ENCODE peak calls at places on chromosomes 2 and 18, in five cellular contexts. V, M, X, W and R are unnamed samples. For H3K4me1, the result is how much of the 10 kb centered on the place peaks cover.

GRCh38 chr2:83894976-83895375 is 564.1 kb downstream of the SUCLG1 start:
- DNase-seq in M (no peak), X (no peak), V (no peak), W (no peak), R (no peak)

GRCh38 chr18:11119550-11119949 is 29.8 kb downstream of the PIEZO2 start:
- DNase-seq in W (no peak), M (no peak), V (no peak), X (peak), R (no peak)

GRCh38 chr2:53715568-53715967 is 52.0 kb upstream of the CHAC2 start:
- DNase-seq in M (no peak), V (peak), W (peak), X (peak), R (no peak)

GRCh38 chr2:69764286-69765058 is 22.5 kb downstream of the ANXA4 start:
- DNase-seq in W (no peak), V (no peak), X (peak), M (peak), R (no peak)

GRCh38 chr2:218780851-218781690 is 876 bp upstream of the CYP27A1 start:
- DNase-seq in X (peak), W (no peak), V (peak), M (no peak), R (peak)

GRCh38 chr18:11741505-11742145 is 52.6 kb downstream of the GNAL start:
- DNase-seq in W (peak), V (peak), X (peak), M (no peak), R (peak)

GRCh38 chr2:46200100-46200690 is 97.0 kb upstream of the EPAS1 start:
- DNase-seq in X (no peak), M (peak), W (no peak), V (no peak), R (no peak)

GRCh38 chr2:43758738-43759137 is 15.1 kb upstream of the DYNC2LI1 start:
- DNase-seq in X (peak), V (peak), M (no peak), W (no peak), R (no peak)

GRCh38 chr2:218027426-218028188 is 24.8 kb upstream of the TNS1 start:
- DNase-seq in V (no peak), X (no peak), M (no peak), W (no peak), R (peak)

GRCh38 chr2:96091141-96091710 is 25.1 kb downstream of the ADRA2B start:
- DNase-seq in M (no peak), X (no peak), V (no peak), W (no peak), R (no peak)

GRCh38 chr2:127217470-127218325 is 2.4 kb downstream of the CYP27C1 start:
- DNase-seq in V (peak), X (peak), M (no peak), W (peak), R (peak)

GRCh38 chr2:127218843-127219715 is 1.0 kb downstream of the CYP27C1 start:
- DNase-seq in M (no peak), V (no peak), X (peak), W (peak), R (peak)

GRCh38 chr2:127219716-127220090 is 396 bp downstream of the CYP27C1 start:
- DNase-seq in V (peak), W (peak), X (peak), M (no peak), R (peak)

GRCh38 chr2:127220102-127220806 is at the start of gene CYP27C1:
- DNase-seq in W (peak), X (peak), M (no peak), V (no peak), R (peak)

GRCh38 chr2:127220807-127221527 is 868 bp upstream of the CYP27C1 start:
- DNase-seq in W (peak), V (no peak), M (no peak), X (no peak), R (peak)
- H3K4me2 ChIP-seq in W (peak), V (peak), M (no peak), X (no peak), R (peak)

DNA sequence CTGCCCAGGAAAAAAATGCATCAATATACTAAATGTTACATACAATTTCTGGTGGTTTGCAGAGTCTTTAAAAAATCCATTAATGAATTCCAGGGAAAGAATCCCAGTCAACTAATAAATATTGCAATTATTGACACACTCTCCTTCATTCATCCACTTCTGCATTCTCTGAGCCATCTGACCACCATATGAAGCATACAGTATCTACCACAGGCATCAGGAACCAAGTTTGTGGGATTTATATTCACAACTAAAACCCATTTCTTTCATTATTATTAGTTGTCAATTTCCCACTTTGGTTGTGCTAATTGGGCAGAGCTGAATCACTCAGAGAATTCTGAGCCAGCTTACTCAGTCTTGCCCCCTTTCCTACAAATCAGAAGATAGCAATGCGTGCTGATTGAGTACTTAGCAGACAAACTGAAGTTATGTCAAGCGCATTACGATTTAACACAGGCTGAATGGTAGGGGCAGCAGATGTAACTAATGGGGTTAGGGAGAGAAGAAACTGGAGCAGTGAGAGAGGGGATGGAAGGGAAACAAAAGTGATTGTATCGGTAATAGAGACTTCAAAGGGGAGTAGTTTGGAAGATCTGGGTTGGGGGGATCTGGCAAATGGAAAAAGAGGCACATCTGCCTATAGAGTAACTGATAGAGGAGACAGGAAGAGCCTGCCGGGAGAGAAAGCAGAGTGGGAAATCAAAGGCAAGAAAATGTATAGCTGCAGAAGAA is 52.3 kb downstream of the ZEB2 start:
- DNase-seq in V (no peak), M (no peak), W (no peak), X (no peak), R (no peak)
- H3K4me1 ChIP-seq in V (under half), M (under half), W (under half), X (under half), R (under half)

GRCh38 chr2:228444156-228444555 is 262.7 kb upstream of the SPHKAP start:
- DNase-seq in W (no peak), V (no peak), X (no peak), M (no peak), R (no peak)
- H3K4me2 ChIP-seq in W (no peak), V (no peak), X (no peak), M (no peak), R (no peak)

GRCh38 chr2:10812362-10813084 is at the start of gene PDIA6:
- DNase-seq in W (peak), V (peak), X (peak), M (peak), R (peak)
- H3K4me1 ChIP-seq in W (under half), V (under half), X (under half), M (under half), R (under half)

GRCh38 chr18:79294235-79294634 is 101.5 kb upstream of the NFATC1 start:
- DNase-seq in M (no peak), V (no peak), X (no peak), W (no peak), R (no peak)
- H3K4me2 ChIP-seq in M (no peak), V (no peak), X (no peak), W (no peak), R (no peak)